ENCODE peak calls at places on chromosomes 12 and 14, in nine cellular contexts. F is suprapubic skin, R is foreskin fibroblast, C is B cell, H is BE2C, E is A549, M is fibroblast of pulmonary artery, O is AG09319, Q is heart right ventricle. W is an unnamed sample.
A peak's percentile ranks its signal among the peaks of the same experiment; 100 is the strongest.

GRCh38 chr14:104393898-104394605 is 185.5 kb upstream of the C14orf180 start:
- DNase-seq in Q (peak; percentile 78), R (no peak), O (no peak), F (peak; percentile 78), M (no peak), C (peak; percentile 58), E (no peak), H (peak; percentile 87), W (no peak)

GRCh38 chr12:81329088-81329487 is 251.2 kb downstream of the ACSS3 start:
- DNase-seq in F (no peak), M (peak; percentile 6), E (peak; percentile 55), R (peak; percentile 2), Q (no peak), O (no peak), C (no peak), H (peak; percentile 24), W (no peak)

GRCh38 chr14:65237023-65237814 is 134.9 kb upstream of the MAX start:
- DNase-seq in Q (no peak), R (peak; percentile 35), F (no peak), O (no peak), H (no peak), C (no peak), M (peak; percentile 53), E (no peak), W (no peak)

GRCh38 chr12:51415931-51416330 is 8.7 kb upstream of the SLC4A8 start:
- DNase-seq in Q (no peak), M (no peak), C (no peak), H (no peak), F (no peak), R (no peak), O (no peak), E (no peak), W (no peak)

GRCh38 chr14:104221636-104222375 is 83.4 kb downstream of the KIF26A start:
- DNase-seq in C (peak; percentile 35), R (no peak), Q (no peak), E (no peak), H (peak; percentile 57), O (no peak), M (no peak), F (peak; percentile 46), W (no peak)

GRCh38 chr12:6452245-6452731 is 446 bp downstream of the TAPBPL start:
- DNase-seq in R (peak; percentile 52), E (no peak), Q (no peak), M (no peak), F (peak; percentile 65), C (no peak), O (no peak), H (no peak), W (no peak)

GRCh38 chr14:91350813-91351507 is 66.7 kb downstream of the CCDC88C start:
- DNase-seq in O (no peak), M (no peak), H (no peak), C (peak; percentile 56), F (no peak), R (no peak), E (no peak), Q (no peak), W (no peak)

GRCh38 chr14:54881235-54881760 is 21.3 kb downstream of the GCH1 start:
- DNase-seq in Q (no peak), R (peak; percentile 73), C (peak; percentile 52), F (no peak), H (no peak), M (peak; percentile 74), E (no peak), O (no peak), W (peak; percentile 27)

GRCh38 chr14:102087762-102088011 is 843 bp upstream of the HSP90AA1 start:
- DNase-seq in O (no peak), E (no peak), H (no peak), R (no peak), F (no peak), C (peak; percentile 52), Q (no peak), M (no peak), W (no peak)

GRCh38 chr12:5035618-5036017 is 8.1 kb upstream of the KCNA5 start:
- DNase-seq in R (no peak), C (no peak), F (no peak), O (no peak), M (no peak), H (no peak), E (no peak), Q (no peak), W (no peak)

GRCh38 chr14:45786266-45786665 is 533.3 kb upstream of the MIS18BP1 start:
- DNase-seq in R (no peak), Q (no peak), O (no peak), C (no peak), H (no peak), E (no peak), M (no peak), F (no peak), W (no peak)

GRCh38 chr14:104863131-104863862 is 1.8 kb upstream of the CEP170B start:
- DNase-seq in F (peak; percentile 62), O (no peak), M (no peak), E (no peak), C (peak; percentile 36), R (no peak), Q (no peak), H (no peak), W (no peak)

GRCh38 chr12:19482551-19483109 is 43.3 kb downstream of the AEBP2 start:
- DNase-seq in M (peak; percentile 35), O (no peak), E (no peak), H (no peak), R (no peak), C (no peak), F (no peak), Q (peak; percentile 22), W (no peak)

GRCh38 chr14:35534884-35535793 is 1.2 kb downstream of the INSM2 start:
- DNase-seq in R (peak; percentile 87), M (peak; percentile 72), O (peak; percentile 12), E (peak; percentile 53), Q (peak; percentile 72), F (no peak), C (peak; percentile 49), H (peak; percentile 51), W (peak; percentile 26)

GRCh38 chr14:57400556-57401494 is 10.4 kb downstream of the NAA30 start:
- DNase-seq in O (no peak), H (no peak), F (no peak), M (no peak), C (no peak), R (no peak), Q (no peak), E (no peak), W (no peak)

GRCh38 chr12:19764408-19764807 is 325.1 kb downstream of the AEBP2 start:
- DNase-seq in Q (no peak), C (no peak), R (peak; percentile 12), M (peak; percentile 58), E (no peak), F (no peak), H (no peak), O (no peak), W (peak; percentile 31)

GRCh38 chr14:103427485-103428443 is 42.5 kb downstream of the MARK3 start:
- DNase-seq in H (no peak), C (no peak), F (no peak), M (peak; percentile 82), O (no peak), R (peak; percentile 61), E (peak; percentile 21), Q (no peak), W (peak; percentile 96)

GRCh38 chr12:81212996-81213696 is 135.3 kb downstream of the ACSS3 start:
- DNase-seq in M (no peak), O (no peak), Q (no peak), E (no peak), C (no peak), F (no peak), H (no peak), R (peak; percentile 41), W (no peak)

GRCh38 chr14:55142466-55142865 is 13.4 kb downstream of the LGALS3 start:
- DNase-seq in E (no peak), O (no peak), C (no peak), H (no peak), M (no peak), R (no peak), Q (no peak), F (no peak), W (no peak)

GRCh38 chr12:31318870-31319269 is 7.1 kb downstream of the SINHCAF start:
- DNase-seq in C (no peak), F (no peak), E (no peak), M (no peak), R (no peak), Q (no peak), O (no peak), H (no peak), W (no peak)

GRCh38 chr14:94575730-94576585 is 5.3 kb upstream of the SERPINA5 start:
- DNase-seq in R (no peak), Q (no peak), O (no peak), C (peak; percentile 38), F (no peak), E (no peak), M (peak; percentile 68), H (no peak), W (peak; percentile 80)
- TF ChIP-seq CTCF in R (no peak), Q (no peak), O (no peak), C (no peak), F (no peak), E (no peak), M (no peak), H (no peak), W (no peak)

GRCh38 chr12:107513184-107513583 is 172.4 kb upstream of the PWP1 start:
- DNase-seq in R (no peak), O (no peak), Q (no peak), C (no peak), H (no peak), M (no peak), E (no peak), F (no peak), W (no peak)
- TF ChIP-seq CTCF in R (no peak), O (no peak), Q (no peak), C (no peak), H (no peak), M (no peak), E (no peak), F (no peak), W (no peak)

GRCh38 chr12:103627189-103627855 is 40.2 kb downstream of the STAB2 start:
- DNase-seq in M (no peak), R (no peak), C (no peak), Q (peak; percentile 68), E (no peak), H (no peak), O (no peak), F (no peak), W (no peak)

GRCh38 chr12:103623716-103624115 is 36.6 kb downstream of the STAB2 start:
- DNase-seq in E (no peak), C (no peak), O (no peak), R (no peak), Q (no peak), F (no peak), H (no peak), M (no peak), W (no peak)

GRCh38 chr12:103626498-103626897 is 39.4 kb downstream of the STAB2 start:
- DNase-seq in M (peak; percentile 25), F (no peak), E (peak; percentile 88), C (no peak), R (peak; percentile 56), H (peak; percentile 30), O (peak; percentile 10), Q (peak; percentile 43), W (no peak)
- TF ChIP-seq CTCF in M (no peak), F (no peak), E (peak; percentile 78), C (no peak), R (no peak), H (peak; percentile 25), O (peak; percentile 31), Q (peak; percentile 55), W (no peak)

DNA sequence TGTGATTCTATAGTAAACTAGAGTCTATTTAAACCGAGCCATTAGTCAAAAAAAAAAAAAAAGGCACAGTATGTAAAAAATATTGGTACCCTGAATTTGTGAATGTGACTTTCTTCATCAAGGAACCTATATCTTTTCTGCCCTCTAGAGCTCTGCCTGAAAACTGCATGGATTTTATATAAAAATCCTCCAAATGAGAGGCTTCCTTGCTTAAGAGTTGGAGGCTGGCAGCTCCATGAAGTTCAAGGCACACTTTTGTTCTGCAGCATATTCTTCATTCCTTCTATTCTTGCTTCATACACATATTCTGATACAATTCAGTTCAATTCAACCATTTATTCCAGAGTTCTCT is 23.1 kb upstream of the NKX2-8 start:
- DNase-seq in F (no peak), Q (no peak), R (no peak), C (no peak), H (no peak), O (no peak), E (no peak), M (peak; percentile 11), W (no peak)
- TF ChIP-seq CTCF in F (no peak), Q (no peak), R (no peak), C (no peak), H (no peak), O (peak; percentile 29), E (no peak), M (peak; percentile 8), W (no peak)

W was measured in astrocyte of the cerebellum.